ENCODE peak calls at places on chromosome 19, in ten cellular contexts. One of them, this sample, is unnamed.

GRCh38 chr19:9306443-9306842 is 3.2 kb downstream of the ZNF699 start:
- DNase-seq in NCI-H1105: no peak
- DNase-seq in RCC 7860: peak
- DNase-seq in IMR-90: peak
- DNase-seq in non-pigmented ciliary epithelial cell: peak
- DNase-seq in T-cell: no peak
- DNase-seq in neuronal stem cell: no peak
- DNase-seq in M059J: peak
- DNase-seq in GM10248: no peak
- DNase-seq in pulmonary artery endothelial cell: no peak
- DNase-seq in this sample: no peak

GRCh38 chr19:38718747-38719543 is 25.3 kb downstream of the CAPN12 start:
- DNase-seq in T-cell: no peak
- DNase-seq in non-pigmented ciliary epithelial cell: no peak
- DNase-seq in GM10248: no peak
- DNase-seq in neuronal stem cell: no peak
- DNase-seq in M059J: peak
- DNase-seq in pulmonary artery endothelial cell: no peak
- DNase-seq in IMR-90: no peak
- DNase-seq in RCC 7860: peak
- DNase-seq in NCI-H1105: no peak
- DNase-seq in this sample: no peak

GRCh38 chr19:10010247-10010691 is at the start of gene COL5A3:
- DNase-seq in M059J: no peak
- DNase-seq in neuronal stem cell: no peak
- DNase-seq in RCC 7860: no peak
- DNase-seq in pulmonary artery endothelial cell: no peak
- DNase-seq in non-pigmented ciliary epithelial cell: no peak
- DNase-seq in IMR-90: peak
- DNase-seq in NCI-H1105: no peak
- DNase-seq in T-cell: no peak
- DNase-seq in GM10248: no peak
- DNase-seq in this sample: no peak

GRCh38 chr19:10784257-10784656 is 51.8 kb downstream of the TMED1 start:
- DNase-seq in NCI-H1105: no peak
- DNase-seq in neuronal stem cell: no peak
- DNase-seq in non-pigmented ciliary epithelial cell: no peak
- DNase-seq in M059J: no peak
- DNase-seq in RCC 7860: no peak
- DNase-seq in pulmonary artery endothelial cell: no peak
- DNase-seq in T-cell: no peak
- DNase-seq in IMR-90: no peak
- DNase-seq in GM10248: no peak
- DNase-seq in this sample: no peak

GRCh38 chr19:31092189-31092753 is 257.0 kb downstream of the TSHZ3 start:
- DNase-seq in RCC 7860: no peak
- DNase-seq in pulmonary artery endothelial cell: no peak
- DNase-seq in non-pigmented ciliary epithelial cell: no peak
- DNase-seq in GM10248: no peak
- DNase-seq in IMR-90: no peak
- DNase-seq in neuronal stem cell: no peak
- DNase-seq in M059J: no peak
- DNase-seq in NCI-H1105: no peak
- DNase-seq in T-cell: no peak
- DNase-seq in this sample: no peak

GRCh38 chr19:10751109-10751972 is 33.5 kb downstream of the DNM2 start:
- DNase-seq in NCI-H1105: no peak
- DNase-seq in pulmonary artery endothelial cell: peak
- DNase-seq in neuronal stem cell: no peak
- DNase-seq in T-cell: no peak
- DNase-seq in RCC 7860: no peak
- DNase-seq in non-pigmented ciliary epithelial cell: no peak
- DNase-seq in IMR-90: no peak
- DNase-seq in M059J: no peak
- DNase-seq in GM10248: no peak
- DNase-seq in this sample: no peak

GRCh38 chr19:2021453-2022140 is 6.1 kb upstream of the BTBD2 start:
- DNase-seq in GM10248: no peak
- DNase-seq in T-cell: no peak
- DNase-seq in neuronal stem cell: no peak
- DNase-seq in pulmonary artery endothelial cell: no peak
- DNase-seq in non-pigmented ciliary epithelial cell: no peak
- DNase-seq in NCI-H1105: no peak
- DNase-seq in IMR-90: no peak
- DNase-seq in RCC 7860: no peak
- DNase-seq in M059J: no peak
- DNase-seq in this sample: no peak

GRCh38 chr19:18021121-18021755 is 13.3 kb downstream of the ARRDC2 start:
- DNase-seq in pulmonary artery endothelial cell: peak
- DNase-seq in non-pigmented ciliary epithelial cell: no peak
- DNase-seq in neuronal stem cell: no peak
- DNase-seq in RCC 7860: peak
- DNase-seq in NCI-H1105: no peak
- DNase-seq in IMR-90: peak
- DNase-seq in T-cell: peak
- DNase-seq in GM10248: peak
- DNase-seq in M059J: peak
- DNase-seq in this sample: no peak

GRCh38 chr19:48511800-48512503 is at the start of gene LMTK3:
- DNase-seq in GM10248: peak
- DNase-seq in T-cell: peak
- DNase-seq in RCC 7860: no peak
- DNase-seq in NCI-H1105: peak
- DNase-seq in neuronal stem cell: no peak
- DNase-seq in non-pigmented ciliary epithelial cell: no peak
- DNase-seq in pulmonary artery endothelial cell: no peak
- DNase-seq in M059J: peak
- DNase-seq in IMR-90: peak
- DNase-seq in this sample: peak

GRCh38 chr19:16259385-16260159 is 61.9 kb downstream of the AP1M1 start:
- DNase-seq in RCC 7860: no peak
- DNase-seq in IMR-90: no peak
- DNase-seq in T-cell: no peak
- DNase-seq in M059J: no peak
- DNase-seq in GM10248: peak
- DNase-seq in NCI-H1105: no peak
- DNase-seq in neuronal stem cell: no peak
- DNase-seq in non-pigmented ciliary epithelial cell: no peak
- DNase-seq in pulmonary artery endothelial cell: no peak
- DNase-seq in this sample: no peak

GRCh38 chr19:3366761-3367571 is 583 bp downstream of the NFIC start:
- DNase-seq in T-cell: no peak
- DNase-seq in non-pigmented ciliary epithelial cell: no peak
- DNase-seq in pulmonary artery endothelial cell: no peak
- DNase-seq in M059J: peak
- DNase-seq in NCI-H1105: peak
- DNase-seq in neuronal stem cell: no peak
- DNase-seq in IMR-90: no peak
- DNase-seq in RCC 7860: peak
- DNase-seq in GM10248: no peak
- DNase-seq in this sample: peak

GRCh38 chr19:29247912-29248311 is 35.0 kb upstream of the UQCRFS1 start:
- DNase-seq in T-cell: no peak
- DNase-seq in IMR-90: no peak
- DNase-seq in NCI-H1105: no peak
- DNase-seq in non-pigmented ciliary epithelial cell: no peak
- DNase-seq in GM10248: no peak
- DNase-seq in neuronal stem cell: no peak
- DNase-seq in M059J: no peak
- DNase-seq in RCC 7860: no peak
- DNase-seq in pulmonary artery endothelial cell: no peak
- DNase-seq in this sample: no peak

GRCh38 chr19:10780368-10780767 is 55.6 kb downstream of the TMED1 start:
- DNase-seq in non-pigmented ciliary epithelial cell: peak
- DNase-seq in M059J: peak
- DNase-seq in RCC 7860: no peak
- DNase-seq in NCI-H1105: no peak
- DNase-seq in IMR-90: peak
- DNase-seq in GM10248: no peak
- DNase-seq in pulmonary artery endothelial cell: peak
- DNase-seq in neuronal stem cell: no peak
- DNase-seq in T-cell: no peak
- DNase-seq in this sample: no peak

GRCh38 chr19:39199025-39199424 is 2.3 kb downstream of the NCCRP1 start:
- DNase-seq in RCC 7860: peak
- DNase-seq in GM10248: no peak
- DNase-seq in IMR-90: peak
- DNase-seq in M059J: peak
- DNase-seq in neuronal stem cell: no peak
- DNase-seq in pulmonary artery endothelial cell: no peak
- DNase-seq in T-cell: no peak
- DNase-seq in non-pigmented ciliary epithelial cell: no peak
- DNase-seq in NCI-H1105: no peak
- DNase-seq in this sample: no peak

GRCh38 chr19:53903055-53903680 is 5.9 kb upstream of the CACNG7 start:
- DNase-seq in T-cell: no peak
- DNase-seq in NCI-H1105: no peak
- DNase-seq in neuronal stem cell: peak
- DNase-seq in M059J: peak
- DNase-seq in GM10248: no peak
- DNase-seq in pulmonary artery endothelial cell: no peak
- DNase-seq in non-pigmented ciliary epithelial cell: peak
- DNase-seq in IMR-90: peak
- DNase-seq in RCC 7860: no peak
- DNase-seq in this sample: no peak

GRCh38 chr19:45508931-45509691 is 1.8 kb downstream of the VASP start:
- DNase-seq in NCI-H1105: no peak
- DNase-seq in M059J: peak
- DNase-seq in RCC 7860: peak
- DNase-seq in neuronal stem cell: peak
- DNase-seq in IMR-90: peak
- DNase-seq in T-cell: no peak
- DNase-seq in non-pigmented ciliary epithelial cell: no peak
- DNase-seq in pulmonary artery endothelial cell: peak
- DNase-seq in GM10248: peak
- DNase-seq in this sample: no peak

GRCh38 chr19:49553451-49554271 is 25.9 kb downstream of the RCN3 start:
- DNase-seq in RCC 7860: peak
- DNase-seq in IMR-90: peak
- DNase-seq in NCI-H1105: no peak
- DNase-seq in T-cell: no peak
- DNase-seq in GM10248: no peak
- DNase-seq in neuronal stem cell: no peak
- DNase-seq in non-pigmented ciliary epithelial cell: peak
- DNase-seq in pulmonary artery endothelial cell: peak
- DNase-seq in M059J: peak
- DNase-seq in this sample: no peak

GRCh38 chr19:18044825-18045304 is 36.9 kb downstream of the ARRDC2 start:
- DNase-seq in non-pigmented ciliary epithelial cell: no peak
- DNase-seq in pulmonary artery endothelial cell: no peak
- DNase-seq in M059J: peak
- DNase-seq in NCI-H1105: no peak
- DNase-seq in neuronal stem cell: no peak
- DNase-seq in T-cell: peak
- DNase-seq in IMR-90: peak
- DNase-seq in GM10248: peak
- DNase-seq in RCC 7860: peak
- DNase-seq in this sample: peak

GRCh38 chr19:50333737-50334617 is 4.8 kb upstream of the KCNC3 start:
- DNase-seq in RCC 7860: no peak
- DNase-seq in M059J: peak
- DNase-seq in neuronal stem cell: no peak
- DNase-seq in T-cell: no peak
- DNase-seq in non-pigmented ciliary epithelial cell: no peak
- DNase-seq in IMR-90: no peak
- DNase-seq in GM10248: peak
- DNase-seq in pulmonary artery endothelial cell: no peak
- DNase-seq in NCI-H1105: peak
- DNase-seq in this sample: peak

This sample was measured in NCI-H345.